ENCODE peak calls at places on chromosomes 12 and 14, in seven cellular contexts. One of them, this sample, is unnamed.

GRCh38 chr14:21056520-21057163 is 980 bp upstream of the RNASE8 start:
- DNase-seq in AG04450: no peak
- DNase-seq in Peyer's patch: no peak
- DNase-seq in esophagus muscularis mucosa: no peak
- DNase-seq in heart left ventricle: no peak
- DNase-seq in PC-3: peak; percentile 21
- DNase-seq in lung: no peak
- DNase-seq in this sample: no peak

GRCh38 chr12:126247936-126248335 is 1182.7 kb downstream of the AACS start:
- DNase-seq in AG04450: no peak
- DNase-seq in Peyer's patch: no peak
- DNase-seq in esophagus muscularis mucosa: no peak
- DNase-seq in heart left ventricle: no peak
- DNase-seq in PC-3: no peak
- DNase-seq in lung: no peak
- DNase-seq in this sample: no peak

GRCh38 chr12:78959556-78959955 is 95.0 kb downstream of the SYT1 start:
- DNase-seq in AG04450: no peak
- DNase-seq in Peyer's patch: no peak
- DNase-seq in esophagus muscularis mucosa: no peak
- DNase-seq in heart left ventricle: no peak
- DNase-seq in PC-3: no peak
- DNase-seq in lung: no peak
- DNase-seq in this sample: no peak

GRCh38 chr12:48183876-48184548 is 568 bp downstream of the CCDC184 start:
- DNase-seq in AG04450: no peak
- DNase-seq in Peyer's patch: no peak
- DNase-seq in esophagus muscularis mucosa: peak; percentile 82
- DNase-seq in heart left ventricle: no peak
- DNase-seq in PC-3: no peak
- DNase-seq in lung: no peak
- DNase-seq in this sample: no peak

GRCh38 chr14:68663385-68664076 is 129.3 kb downstream of the ZFP36L1 start:
- DNase-seq in AG04450: no peak
- DNase-seq in Peyer's patch: no peak
- DNase-seq in esophagus muscularis mucosa: no peak
- DNase-seq in heart left ventricle: no peak
- DNase-seq in PC-3: no peak
- DNase-seq in lung: no peak
- DNase-seq in this sample: no peak

GRCh38 chr12:1639538-1639937 is 10.5 kb downstream of the WNT5B start:
- DNase-seq in AG04450: no peak
- DNase-seq in Peyer's patch: no peak
- DNase-seq in esophagus muscularis mucosa: no peak
- DNase-seq in heart left ventricle: no peak
- DNase-seq in PC-3: no peak
- DNase-seq in lung: no peak
- DNase-seq in this sample: no peak

GRCh38 chr12:83945871-83946270 is 966.7 kb downstream of the SLC6A15 start:
- DNase-seq in AG04450: peak; percentile 2
- DNase-seq in Peyer's patch: no peak
- DNase-seq in esophagus muscularis mucosa: no peak
- DNase-seq in heart left ventricle: no peak
- DNase-seq in PC-3: peak; percentile 86
- DNase-seq in lung: no peak
- DNase-seq in this sample: peak; percentile 46

GRCh38 chr12:71838661-71839060 is 898 bp upstream of the TBC1D15 start:
- DNase-seq in AG04450: no peak
- DNase-seq in Peyer's patch: no peak
- DNase-seq in esophagus muscularis mucosa: no peak
- DNase-seq in heart left ventricle: no peak
- DNase-seq in PC-3: no peak
- DNase-seq in lung: no peak
- DNase-seq in this sample: no peak

GRCh38 chr14:63275611-63276010 is 43.1 kb downstream of the GPHB5 start:
- DNase-seq in AG04450: no peak
- DNase-seq in Peyer's patch: no peak
- DNase-seq in esophagus muscularis mucosa: no peak
- DNase-seq in heart left ventricle: no peak
- DNase-seq in PC-3: no peak
- DNase-seq in lung: no peak
- DNase-seq in this sample: no peak

GRCh38 chr12:30839643-30840190 is 85.0 kb upstream of the CAPRIN2 start:
- DNase-seq in AG04450: no peak
- DNase-seq in Peyer's patch: no peak
- DNase-seq in esophagus muscularis mucosa: no peak
- DNase-seq in heart left ventricle: no peak
- DNase-seq in PC-3: no peak
- DNase-seq in lung: no peak
- DNase-seq in this sample: no peak
- H3K27ac ChIP-seq in AG04450: no peak overlapping the region
- H3K27ac ChIP-seq in Peyer's patch: no peak overlapping the region
- H3K27ac ChIP-seq in esophagus muscularis mucosa: no peak overlapping the region
- H3K27ac ChIP-seq in heart left ventricle: no peak overlapping the region
- H3K27ac ChIP-seq in PC-3: no peak overlapping the region
- H3K27ac ChIP-seq in lung: no peak overlapping the region
- H3K27ac ChIP-seq in this sample: no peak overlapping the region

DNA sequence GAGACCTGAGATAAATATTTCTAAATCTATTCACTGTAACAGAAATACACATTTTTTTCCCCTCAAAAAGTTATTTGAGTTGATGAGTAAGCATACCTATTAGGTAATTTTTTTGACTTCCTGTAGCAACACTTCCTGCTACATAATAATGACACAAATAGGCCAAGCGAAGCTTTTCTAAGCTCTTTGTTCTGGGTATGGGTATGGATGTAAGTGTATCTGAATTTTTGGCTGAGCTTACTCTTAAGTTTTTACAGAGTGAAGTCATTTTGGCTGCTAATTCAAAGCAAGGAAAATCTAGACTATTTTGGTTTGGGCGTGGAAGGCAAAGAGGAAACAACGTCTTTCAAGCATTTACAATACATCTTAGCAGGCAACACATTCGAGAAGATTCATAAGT is 1206.0 kb upstream of the FLRT2 start:
- DNase-seq in AG04450: no peak
- DNase-seq in Peyer's patch: no peak
- DNase-seq in esophagus muscularis mucosa: no peak
- DNase-seq in heart left ventricle: no peak
- DNase-seq in PC-3: peak; percentile 19
- DNase-seq in lung: no peak
- DNase-seq in this sample: no peak
- H3K27ac ChIP-seq in AG04450: no peak overlapping the region
- H3K27ac ChIP-seq in Peyer's patch: no peak overlapping the region
- H3K27ac ChIP-seq in esophagus muscularis mucosa: no peak overlapping the region
- H3K27ac ChIP-seq in heart left ventricle: peak overlapping the region; percentile 5
- H3K27ac ChIP-seq in PC-3: no peak overlapping the region
- H3K27ac ChIP-seq in lung: no peak overlapping the region
- H3K27ac ChIP-seq in this sample: peak overlapping the region; percentile 47

GRCh38 chr12:43835264-43835655 is 621 bp upstream of the TMEM117 start:
- DNase-seq in AG04450: no peak
- DNase-seq in Peyer's patch: no peak
- DNase-seq in esophagus muscularis mucosa: no peak
- DNase-seq in heart left ventricle: no peak
- DNase-seq in PC-3: no peak
- DNase-seq in lung: no peak
- DNase-seq in this sample: no peak
- H3K27ac ChIP-seq in AG04450: no peak overlapping the region
- H3K27ac ChIP-seq in Peyer's patch: peak overlapping the region; percentile 97
- H3K27ac ChIP-seq in esophagus muscularis mucosa: peak overlapping the region; percentile 97
- H3K27ac ChIP-seq in heart left ventricle: peak overlapping the region; percentile 97
- H3K27ac ChIP-seq in PC-3: peak overlapping the region; percentile 41
- H3K27ac ChIP-seq in lung: peak overlapping the region; percentile 99
- H3K27ac ChIP-seq in this sample: peak overlapping the region; percentile 63

GRCh38 chr12:13102481-13103195 is 829 bp downstream of the GSG1 start:
- DNase-seq in AG04450: no peak
- DNase-seq in Peyer's patch: no peak
- DNase-seq in esophagus muscularis mucosa: peak; percentile 75
- DNase-seq in heart left ventricle: no peak
- DNase-seq in PC-3: no peak
- DNase-seq in lung: no peak
- DNase-seq in this sample: no peak

GRCh38 chr12:13103391-13104033 is at the start of gene GSG1:
- DNase-seq in AG04450: no peak
- DNase-seq in Peyer's patch: no peak
- DNase-seq in esophagus muscularis mucosa: peak; percentile 72
- DNase-seq in heart left ventricle: no peak
- DNase-seq in PC-3: peak; percentile 54
- DNase-seq in lung: no peak
- DNase-seq in this sample: peak; percentile 60

GRCh38 chr12:13100882-13101769 is 2.3 kb downstream of the GSG1 start:
- DNase-seq in AG04450: peak; percentile 82
- DNase-seq in Peyer's patch: peak; percentile 93
- DNase-seq in esophagus muscularis mucosa: peak; percentile 98
- DNase-seq in heart left ventricle: peak; percentile 91
- DNase-seq in PC-3: peak; percentile 92
- DNase-seq in lung: peak; percentile 90
- DNase-seq in this sample: peak; percentile 50

GRCh38 chr12:13100610-13100881 is 2.9 kb downstream of the GSG1 start:
- DNase-seq in AG04450: no peak
- DNase-seq in Peyer's patch: no peak
- DNase-seq in esophagus muscularis mucosa: no peak
- DNase-seq in heart left ventricle: no peak
- DNase-seq in PC-3: no peak
- DNase-seq in lung: no peak
- DNase-seq in this sample: no peak

GRCh38 chr12:13101854-13102375 is 1.6 kb downstream of the GSG1 start:
- DNase-seq in AG04450: no peak
- DNase-seq in Peyer's patch: peak; percentile 59
- DNase-seq in esophagus muscularis mucosa: peak; percentile 91
- DNase-seq in heart left ventricle: no peak
- DNase-seq in PC-3: peak; percentile 88
- DNase-seq in lung: no peak
- DNase-seq in this sample: no peak
- H3K27ac ChIP-seq in AG04450: peak overlapping the region; percentile 98
- H3K27ac ChIP-seq in Peyer's patch: peak overlapping the region; percentile 96
- H3K27ac ChIP-seq in esophagus muscularis mucosa: peak overlapping the region; percentile 84
- H3K27ac ChIP-seq in heart left ventricle: peak overlapping the region; percentile 98
- H3K27ac ChIP-seq in PC-3: peak overlapping the region; percentile 99
- H3K27ac ChIP-seq in lung: peak overlapping the region; percentile 99
- H3K27ac ChIP-seq in this sample: peak overlapping the region; percentile 100

This sample was measured in epithelial cell of prostate.